ENCODE peak calls at places on chromosomes 2 and 18, in five cellular contexts. T is tibial artery, H is uterus, A is RWPE1, O is hepatocyte. V is an unnamed sample.

GRCh38 chr2:200600549-200601212 is 14.9 kb downstream of the AOX1 start:
- DNase-seq in T (no peak), H (no peak), A (no peak), O (no peak), V (no peak)

GRCh38 chr2:231816327-231817026 is 30.2 kb downstream of the COPS7B start:
- DNase-seq in T (no peak), H (no peak), A (no peak), O (no peak), V (no peak)

GRCh38 chr18:1048048-1048447 is 143.4 kb downstream of the ADCYAP1 start:
- DNase-seq in T (no peak), H (no peak), A (peak; percentile 7), O (no peak), V (no peak)

GRCh38 chr2:64823794-64824193 is 165.4 kb upstream of the SLC1A4 start:
- DNase-seq in T (no peak), H (no peak), A (no peak), O (no peak), V (no peak)

GRCh38 chr2:173749315-173749714 is 215.9 kb downstream of the SP3 start:
- DNase-seq in T (no peak), H (no peak), A (peak; percentile 8), O (peak; percentile 43), V (no peak)

GRCh38 chr2:98087447-98088065 is 589 bp downstream of the VWA3B start:
- DNase-seq in T (no peak), H (no peak), A (no peak), O (no peak), V (no peak)

GRCh38 chr2:213157242-213157641 is 5.8 kb upstream of the IKZF2 start:
- DNase-seq in T (no peak), H (no peak), A (no peak), O (no peak), V (no peak)

GRCh38 chr2:144703852-144704324 is 184.0 kb upstream of the ZEB2 start:
- DNase-seq in T (peak; percentile 46), H (peak; percentile 15), A (peak; percentile 77), O (peak; percentile 38), V (peak; percentile 96)

GRCh38 chr18:30705943-30706342 is 336.6 kb downstream of the DSC3 start:
- DNase-seq in T (no peak), H (no peak), A (no peak), O (no peak), V (no peak)

GRCh38 chr2:168504323-168504722 is 48.3 kb downstream of the CERS6 start:
- DNase-seq in T (no peak), H (no peak), A (no peak), O (no peak), V (no peak)

GRCh38 chr2:186503827-186504606 is 18.0 kb downstream of the ZC3H15 start:
- DNase-seq in T (no peak), H (no peak), A (peak; percentile 26), O (peak; percentile 22), V (no peak)

GRCh38 chr2:147696426-147696825 is 148.4 kb upstream of the ACVR2A start:
- DNase-seq in T (no peak), H (no peak), A (no peak), O (peak; percentile 15), V (no peak)

GRCh38 chr2:109032229-109032800 is 43.3 kb upstream of the EDAR start:
- DNase-seq in T (no peak), H (no peak), A (no peak), O (no peak), V (no peak)

GRCh38 chr2:224031358-224031970 is 7.6 kb downstream of the SERPINE2 start:
- DNase-seq in T (no peak), H (no peak), A (no peak), O (no peak), V (no peak)

GRCh38 chr2:136281281-136282117 is 163.6 kb upstream of the CXCR4 start:
- DNase-seq in T (no peak), H (no peak), A (no peak), O (no peak), V (no peak)

GRCh38 chr2:66682476-66682875 is 247.6 kb downstream of the MEIS1 start:
- DNase-seq in T (no peak), H (no peak), A (no peak), O (no peak), V (no peak)

GRCh38 chr2:98118161-98118560 is 31.2 kb downstream of the VWA3B start:
- DNase-seq in T (no peak), H (no peak), A (no peak), O (no peak), V (no peak)

GRCh38 chr2:109373791-109374547 is 239.8 kb downstream of the SEPTIN10 start:
- DNase-seq in T (no peak), H (peak; percentile 8), A (no peak), O (no peak), V (no peak)

GRCh38 chr2:102194609-102195268 is 7.9 kb downstream of the IL1RL2 start:
- DNase-seq in T (no peak), H (no peak), A (no peak), O (no peak), V (no peak)

GRCh38 chr2:233146194-233146593 is 86.1 kb downstream of the INPP5D start:
- DNase-seq in T (no peak), H (no peak), A (no peak), O (no peak), V (no peak)

GRCh38 chr18:43893001-43893637 is 615.8 kb upstream of the SYT4 start:
- DNase-seq in T (no peak), H (no peak), A (no peak), O (peak; percentile 26), V (no peak)

GRCh38 chr2:29293830-29294438 is 178.7 kb downstream of the CLIP4 start:
- DNase-seq in T (no peak), H (no peak), A (peak; percentile 64), O (peak; percentile 75), V (no peak)

GRCh38 chr2:99775585-99775984 is 285.8 kb upstream of the REV1 start:
- DNase-seq in T (no peak), H (no peak), A (no peak), O (no peak), V (no peak)

GRCh38 chr2:75200140-75200985 is 1.0 kb upstream of the TACR1 start:
- DNase-seq in T (no peak), H (peak; percentile 18), A (peak; percentile 8), O (peak; percentile 35), V (peak; percentile 43)

GRCh38 chr2:17107131-17107530 is 411.1 kb downstream of the RAD51AP2 start:
- DNase-seq in T (no peak), H (no peak), A (no peak), O (no peak), V (no peak)

GRCh38 chr2:160838100-160838499 is 322.1 kb upstream of the TANK start:
- DNase-seq in T (no peak), H (no peak), A (no peak), O (no peak), V (no peak)
- TF ChIP-seq CTCF in T (no peak), H (no peak), A (no peak), O (no peak), V (no peak)

DNA sequence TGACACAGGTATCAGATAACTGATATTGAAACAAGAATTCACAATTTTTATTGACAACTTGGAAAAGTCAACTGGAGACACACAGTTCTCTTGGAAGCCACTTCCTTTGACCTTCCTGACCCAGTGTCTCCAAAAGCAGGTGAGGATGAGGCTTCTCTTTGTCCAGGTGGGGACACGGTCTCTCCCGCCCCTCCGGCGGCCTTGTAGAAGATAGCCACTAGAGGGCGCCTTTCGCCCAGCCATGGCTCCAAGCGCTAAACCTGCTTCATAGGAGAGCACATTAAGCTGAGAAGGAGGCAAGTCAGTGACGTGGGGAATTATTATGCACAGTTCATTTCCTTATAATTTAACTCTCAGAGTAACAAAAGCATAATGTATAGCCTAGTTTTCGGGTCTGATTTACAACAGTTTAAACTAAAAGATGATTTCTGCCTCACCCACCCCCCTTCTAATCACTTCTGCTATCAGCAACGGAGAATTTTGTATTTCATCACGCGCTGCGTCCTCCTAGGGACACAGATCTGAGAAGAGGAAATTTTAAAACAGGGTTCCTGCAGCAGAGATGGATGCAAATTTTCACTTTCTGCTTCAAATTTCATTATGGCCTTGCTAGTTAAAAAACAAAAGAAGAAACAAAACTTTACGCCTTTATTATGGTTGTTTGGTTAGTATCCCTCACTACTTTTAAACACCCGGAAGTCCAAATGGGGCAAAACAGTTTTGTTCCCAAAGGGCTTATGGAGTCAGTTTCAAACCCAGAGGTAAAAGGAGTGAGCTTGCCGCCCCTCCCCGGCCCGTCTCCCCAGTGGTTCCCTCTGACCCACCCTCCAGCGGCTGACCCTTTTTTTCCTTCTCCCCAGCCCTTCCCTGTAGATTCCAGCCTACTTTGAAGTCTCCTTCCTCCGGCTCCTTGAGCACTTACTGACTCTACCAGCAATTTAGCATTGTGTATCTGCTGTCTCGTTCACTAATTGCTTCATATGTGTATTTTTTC is 208.9 kb downstream of the ICOS start:
- DNase-seq in T (peak; percentile 64), H (peak; percentile 77), A (peak; percentile 62), O (peak; percentile 90), V (peak; percentile 58)
- TF ChIP-seq CTCF in T (peak; percentile 87), H (peak; percentile 83), A (peak; percentile 93), O (peak; percentile 98), V (peak; percentile 98)

GRCh38 chr2:197161738-197162137 is 148.8 kb downstream of the ANKRD44 start:
- DNase-seq in T (no peak), H (no peak), A (no peak), O (no peak), V (no peak)

GRCh38 chr2:197159681-197160211 is 150.8 kb downstream of the ANKRD44 start:
- DNase-seq in T (no peak), H (no peak), A (no peak), O (no peak), V (no peak)

GRCh38 chr2:197165020-197165419 is 145.6 kb downstream of the ANKRD44 start:
- DNase-seq in T (no peak), H (no peak), A (no peak), O (no peak), V (no peak)

GRCh38 chr2:197167608-197168287 is 142.8 kb downstream of the ANKRD44 start:
- DNase-seq in T (no peak), H (no peak), A (no peak), O (no peak), V (no peak)

DNA sequence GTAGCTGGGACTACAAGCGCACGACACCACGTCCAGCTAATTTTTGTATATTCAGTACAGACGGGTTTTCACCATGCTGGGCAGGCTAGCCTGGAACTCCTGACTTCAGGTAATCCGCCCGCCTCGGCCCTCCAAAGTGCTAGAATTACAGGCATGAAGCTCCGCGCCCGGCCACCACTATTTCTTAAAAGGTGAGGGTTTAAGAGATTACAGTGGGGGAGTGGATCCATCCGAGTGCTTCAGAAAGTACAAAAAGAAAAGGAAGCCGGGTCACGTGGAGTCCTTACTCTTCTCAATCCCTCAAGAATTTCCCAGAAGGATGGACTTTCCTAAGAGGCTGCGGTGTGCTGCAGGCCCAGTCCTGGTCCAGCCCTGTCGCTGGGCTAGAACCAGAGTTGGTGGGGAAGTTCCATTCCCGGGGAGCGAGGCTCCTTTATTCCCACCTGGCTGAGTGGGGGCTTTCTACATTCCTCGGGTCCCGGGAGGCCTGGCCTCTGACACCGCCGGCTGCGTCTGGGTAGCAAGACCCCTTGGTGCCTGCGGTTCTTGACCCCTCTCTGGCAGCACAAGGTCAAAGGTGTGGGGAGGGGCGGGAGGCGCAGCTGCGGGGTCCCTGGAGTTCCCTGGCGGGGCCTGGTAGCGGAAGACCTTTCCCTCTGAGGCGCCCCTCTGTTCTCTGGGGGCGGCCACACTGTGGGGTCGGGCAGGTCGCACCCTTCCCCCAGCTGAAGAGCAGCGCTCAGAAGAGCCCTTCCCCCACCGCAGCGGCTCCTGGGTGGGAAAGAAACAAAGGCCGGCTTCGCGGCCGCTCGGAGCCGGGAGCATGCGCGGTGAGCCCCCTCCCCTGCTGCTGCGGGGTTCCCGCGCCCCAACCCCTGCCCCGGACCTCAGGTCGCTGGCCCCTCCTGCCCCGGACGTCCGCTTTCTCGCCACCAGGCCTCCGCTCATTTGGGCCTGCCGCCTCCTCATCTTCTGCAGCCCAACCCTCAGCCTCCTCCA is 146.5 kb downstream of the ANKRD44 start:
- DNase-seq in T (no peak), H (no peak), A (no peak), O (peak; percentile 12), V (no peak)
- TF ChIP-seq CTCF in T (no peak), H (no peak), A (no peak), O (no peak), V (no peak)

GRCh38 chr2:2291500-2292260 is 39.4 kb downstream of the MYT1L start:
- DNase-seq in T (no peak), H (no peak), A (no peak), O (peak; percentile 55), V (no peak)
- TF ChIP-seq CTCF in T (no peak), H (peak; percentile 24), A (no peak), O (peak; percentile 56), V (no peak)

V was measured in CD14-positive monocyte.